ENCODE peak calls at places on chromosomes 16 and 17, in six cellular contexts. Y is mucosa of descending colon; T is NCI-H460; J is GM23248; Z is activated T-cell treated with anti-CD3 and anti-CD28 coated beads, Interleukin-2, amount 50 U/mL, for 1 hour; F is right cardiac atrium. L is an unnamed sample.

GRCh38 chr16:88453217-88453531 is at the start of gene ZFPM1:
- DNase-seq in Y (no peak), T (no peak), J (no peak), Z (no peak), F (no peak), L (no peak)

GRCh38 chr17:17811381-17812210 is 25.2 kb downstream of the SREBF1 start:
- DNase-seq in Y (no peak), T (no peak), J (no peak), Z (no peak), F (no peak), L (no peak)

GRCh38 chr16:3513892-3514600 is 13.2 kb downstream of the CLUAP1 start:
- DNase-seq in Y (no peak), T (no peak), J (no peak), Z (no peak), F (no peak), L (no peak)

GRCh38 chr16:85426806-85427205 is 186.3 kb upstream of the GSE1 start:
- DNase-seq in Y (no peak), T (no peak), J (no peak), Z (peak), F (no peak), L (no peak)

GRCh38 chr17:75397217-75397616 is 8.3 kb downstream of the GRB2 start:
- DNase-seq in Y (no peak), T (no peak), J (no peak), Z (no peak), F (no peak), L (no peak)

GRCh38 chr16:68086336-68086821 is 1.2 kb downstream of the NFATC3 start:
- DNase-seq in Y (no peak), T (no peak), J (peak), Z (no peak), F (no peak), L (no peak)

GRCh38 chr17:74148901-74149596 is 54.4 kb upstream of the RPL38 start:
- DNase-seq in Y (no peak), T (no peak), J (no peak), Z (no peak), F (no peak), L (no peak)

GRCh38 chr17:75779250-75779986 is 5.2 kb upstream of the UNK start:
- DNase-seq in Y (peak), T (peak), J (peak), Z (peak), F (peak), L (peak)

GRCh38 chr17:19533718-19534561 is at the start of gene SLC47A1:
- DNase-seq in Y (no peak), T (peak), J (peak), Z (peak), F (peak), L (peak)

GRCh38 chr16:4324479-4324868 is 8.6 kb downstream of the GLIS2 start:
- DNase-seq in Y (no peak), T (no peak), J (no peak), Z (no peak), F (no peak), L (no peak)

GRCh38 chr17:4180791-4181190 is 37.8 kb downstream of the CYB5D2 start:
- DNase-seq in Y (no peak), T (no peak), J (no peak), Z (no peak), F (no peak), L (peak)

GRCh38 chr17:48552453-48553189 is 7.7 kb upstream of the HOXB2 start:
- DNase-seq in Y (no peak), T (no peak), J (no peak), Z (no peak), F (no peak), L (no peak)

GRCh38 chr17:4125552-4125951 is 17.3 kb downstream of the ZZEF1 start:
- DNase-seq in Y (no peak), T (no peak), J (no peak), Z (no peak), F (no peak), L (no peak)

GRCh38 chr16:16141141-16141540 is 82.2 kb downstream of the ABCC6 start:
- DNase-seq in Y (no peak), T (no peak), J (no peak), Z (no peak), F (no peak), L (no peak)

GRCh38 chr17:55607736-55608341 is 96.6 kb upstream of the SMIM36 start:
- DNase-seq in Y (peak), T (peak), J (peak), Z (no peak), F (peak), L (peak)

GRCh38 chr17:67582632-67583230 is 135.0 kb upstream of the NOL11 start:
- DNase-seq in Y (peak), T (no peak), J (no peak), Z (no peak), F (no peak), L (no peak)

GRCh38 chr17:59521465-59522126 is 43.8 kb upstream of the DHX40 start:
- DNase-seq in Y (no peak), T (peak), J (peak), Z (peak), F (peak), L (peak)

GRCh38 chr17:6498356-6498755 is 54.1 kb downstream of the PIMREG start:
- DNase-seq in Y (no peak), T (no peak), J (no peak), Z (no peak), F (no peak), L (no peak)

GRCh38 chr16:62738631-62739030 is 702.4 kb upstream of the CDH8 start:
- DNase-seq in Y (no peak), T (no peak), J (no peak), Z (no peak), F (no peak), L (no peak)

GRCh38 chr17:35727635-35728034 is 3.8 kb upstream of the RASL10B start:
- DNase-seq in Y (no peak), T (no peak), J (no peak), Z (no peak), F (no peak), L (no peak)

GRCh38 chr16:75074920-75075687 is 41.5 kb downstream of the LDHD start:
- DNase-seq in Y (peak), T (no peak), J (no peak), Z (peak), F (no peak), L (no peak)

GRCh38 chr16:3383045-3383448 is 17.8 kb downstream of the ZSCAN32 start:
- DNase-seq in Y (no peak), T (no peak), J (peak), Z (no peak), F (no peak), L (no peak)

GRCh38 chr16:440627-441026 is 15.2 kb downstream of the RAB11FIP3 start:
- DNase-seq in Y (no peak), T (no peak), J (no peak), Z (no peak), F (no peak), L (no peak)

GRCh38 chr17:80416940-80417293 is 1.9 kb downstream of the ENDOV start:
- DNase-seq in Y (no peak), T (no peak), J (no peak), Z (no peak), F (no peak), L (no peak)

GRCh38 chr17:11241611-11242226 is 706 bp downstream of the SHISA6 start:
- DNase-seq in Y (no peak), T (no peak), J (no peak), Z (no peak), F (no peak), L (no peak)

GRCh38 chr16:86199871-86200700 is 301.1 kb downstream of the IRF8 start:
- DNase-seq in Y (no peak), T (no peak), J (no peak), Z (no peak), F (no peak), L (no peak)

GRCh38 chr17:78154903-78155811 is 9.0 kb downstream of the C17orf99 start:
- DNase-seq in Y (no peak), T (no peak), J (no peak), Z (no peak), F (no peak), L (no peak)

GRCh38 chr17:64070213-64070612 is 49.8 kb upstream of the ICAM2 start:
- DNase-seq in Y (no peak), T (no peak), J (no peak), Z (no peak), F (no peak), L (no peak)

GRCh38 chr16:35626051-35626450 is 2166.6 kb downstream of the TP53TG3F start:
- DNase-seq in Y (no peak), T (no peak), J (no peak), Z (no peak), F (no peak), L (no peak)

GRCh38 chr16:84559311-84559932 is 55.0 kb upstream of the MEAK7 start:
- DNase-seq in Y (peak), T (no peak), J (no peak), Z (no peak), F (no peak), L (no peak)

GRCh38 chr17:38455288-38455915 is 27.1 kb downstream of the ARHGAP23 start:
- DNase-seq in Y (no peak), T (no peak), J (no peak), Z (no peak), F (no peak), L (no peak)

GRCh38 chr16:49725651-49726050 is 130.3 kb downstream of the ZNF423 start:
- DNase-seq in Y (no peak), T (no peak), J (no peak), Z (no peak), F (no peak), L (no peak)

GRCh38 chr16:11320170-11320569 is 25.1 kb upstream of the RMI2 start:
- DNase-seq in Y (no peak), T (no peak), J (no peak), Z (no peak), F (no peak), L (no peak)

GRCh38 chr16:51465026-51465425 is 314.0 kb upstream of the SALL1 start:
- DNase-seq in Y (no peak), T (no peak), J (peak), Z (no peak), F (no peak), L (no peak)

GRCh38 chr16:86300746-86301480 is 209.4 kb upstream of the FOXF1 start:
- DNase-seq in Y (no peak), T (no peak), J (peak), Z (no peak), F (no peak), L (no peak)

GRCh38 chr17:46800573-46800972 is 17.9 kb downstream of the WNT3 start:
- DNase-seq in Y (no peak), T (no peak), J (no peak), Z (no peak), F (no peak), L (no peak)

GRCh38 chr16:29007865-29008593 is 23.2 kb downstream of the LAT start:
- DNase-seq in Y (peak), T (no peak), J (peak), Z (peak), F (no peak), L (no peak)